ENCODE peak calls at places on chromosome 22, in nine cellular contexts. B is PC-3; H is tibial nerve; E is mucosa of descending colon; I is Peyer's patch; S is CD4-positive, alpha-beta T cell; W is Panc1; T is osteoblast; V is MM.1S. N is an unnamed sample. For H3K9me3, the result is how much of the 10 kb centered on the place peaks cover.

GRCh38 chr22:37192232-37192631 is 4.2 kb upstream of the C1QTNF6 start:
- DNase-seq in V (no peak), T (no peak), E (no peak), S (no peak), W (no peak), H (no peak), B (no peak), I (no peak), N (no peak)

GRCh38 chr22:35434061-35434750 is 34.3 kb downstream of the MCM5 start:
- DNase-seq in W (no peak), I (no peak), E (no peak), V (no peak), B (no peak), S (no peak), T (peak), H (no peak), N (peak)

GRCh38 chr22:23243006-23243573 is 62.8 kb downstream of the BCR start:
- DNase-seq in W (no peak), T (peak), E (no peak), H (no peak), S (peak), B (no peak), V (no peak), I (peak), N (peak)

GRCh38 chr22:19064354-19065054 is 57.7 kb downstream of the DGCR2 start:
- DNase-seq in B (no peak), T (peak), H (no peak), E (no peak), W (no peak), V (no peak), I (no peak), S (no peak), N (no peak)

GRCh38 chr22:39374191-39374590 is 24.4 kb downstream of the SYNGR1 start:
- DNase-seq in S (no peak), V (no peak), B (no peak), I (no peak), W (no peak), H (no peak), T (no peak), E (no peak), N (no peak)

GRCh38 chr22:31160328-31160978 is 471 bp downstream of the RNF185 start:
- DNase-seq in V (no peak), S (no peak), B (no peak), I (peak), H (peak), T (peak), E (no peak), W (no peak), N (peak)

GRCh38 chr22:38125731-38126344 is 15.4 kb upstream of the BAIAP2L2 start:
- DNase-seq in S (no peak), V (no peak), E (no peak), H (no peak), W (no peak), T (peak), I (no peak), B (no peak), N (no peak)

GRCh38 chr22:18032455-18033101 is 8.2 kb upstream of the MICAL3 start:
- DNase-seq in T (peak), V (no peak), W (peak), S (no peak), H (no peak), I (no peak), E (no peak), B (peak), N (peak)

GRCh38 chr22:22813126-22814075 is 74.2 kb upstream of the IGLL5 start:
- DNase-seq in T (no peak), V (no peak), E (no peak), B (no peak), W (no peak), I (no peak), H (no peak), S (no peak), N (no peak)

GRCh38 chr22:37442537-37442936 is 15.3 kb upstream of the ELFN2 start:
- DNase-seq in S (no peak), W (no peak), E (no peak), B (peak), I (no peak), V (no peak), H (no peak), T (no peak), N (peak)

GRCh38 chr22:27258773-27259172 is 542.8 kb downstream of the MN1 start:
- DNase-seq in B (no peak), H (no peak), S (no peak), W (no peak), I (no peak), E (no peak), V (no peak), T (no peak), N (peak)

GRCh38 chr22:45686842-45687241 is 15.2 kb downstream of the ATXN10 start:
- DNase-seq in B (no peak), H (no peak), I (no peak), S (no peak), V (no peak), T (no peak), E (no peak), W (no peak), N (no peak)

GRCh38 chr22:44202261-44202789 is 21.6 kb downstream of the PARVG start:
- DNase-seq in I (no peak), B (no peak), V (no peak), E (no peak), T (peak), W (no peak), H (no peak), S (no peak), N (no peak)

GRCh38 chr22:30582788-30583575 is 8.5 kb upstream of the GAL3ST1 start:
- DNase-seq in I (no peak), V (no peak), T (peak), W (no peak), H (no peak), B (no peak), E (no peak), S (no peak), N (no peak)

GRCh38 chr22:22546490-22546889 is 12.6 kb downstream of the PRAME start:
- DNase-seq in T (no peak), W (no peak), I (no peak), B (no peak), H (peak), S (no peak), E (no peak), V (no peak), N (no peak)

GRCh38 chr22:22507743-22508273 is 734 bp downstream of the ZNF280B start:
- DNase-seq in S (no peak), B (no peak), E (no peak), I (no peak), T (peak), V (no peak), H (no peak), W (no peak), N (peak)

GRCh38 chr22:45626198-45626651 is 45.4 kb upstream of the ATXN10 start:
- DNase-seq in I (no peak), V (no peak), S (no peak), W (no peak), B (peak), H (no peak), E (peak), T (no peak), N (no peak)

GRCh38 chr22:46433318-46433717 is 97.8 kb downstream of the TRMU start:
- DNase-seq in I (peak), V (no peak), T (no peak), B (no peak), S (no peak), H (no peak), E (peak), W (no peak), N (no peak)

GRCh38 chr22:20648306-20648903 is 125.5 kb upstream of the SERPIND1 start:
- DNase-seq in I (no peak), V (no peak), W (no peak), B (no peak), H (no peak), E (no peak), S (no peak), T (peak), N (no peak)

GRCh38 chr22:28243539-28243938 is 324.5 kb upstream of the PITPNB start:
- DNase-seq in I (no peak), V (no peak), B (no peak), S (no peak), E (no peak), H (no peak), T (no peak), W (no peak), N (no peak)

GRCh38 chr22:19003518-19003917 is 67.4 kb upstream of the PRODH start:
- DNase-seq in H (no peak), B (no peak), W (no peak), S (no peak), T (no peak), V (no peak), I (no peak), E (no peak), N (no peak)

GRCh38 chr22:43931771-43932170 is 8.2 kb downstream of the PNPLA3 start:
- DNase-seq in B (no peak), H (no peak), S (no peak), E (no peak), T (no peak), I (no peak), V (no peak), W (no peak), N (no peak)

GRCh38 chr22:42489000-42489399 is 30.6 kb downstream of the RRP7A start:
- DNase-seq in S (no peak), E (no peak), B (no peak), T (no peak), V (no peak), I (no peak), W (no peak), H (no peak), N (no peak)

GRCh38 chr22:39318507-39319283 is 728 bp downstream of the RPL3 start:
- DNase-seq in E (no peak), I (peak), B (no peak), S (peak), W (no peak), V (peak), T (no peak), H (peak), N (no peak)

GRCh38 chr22:31556627-31557203 is 60.4 kb downstream of the SFI1 start:
- DNase-seq in E (no peak), B (peak), T (no peak), I (no peak), S (no peak), W (no peak), V (peak), H (peak), N (peak)

GRCh38 chr22:48534395-48534958 is 1293.2 kb downstream of the BRD1 start:
- DNase-seq in W (no peak), H (no peak), E (no peak), T (no peak), V (no peak), B (no peak), I (no peak), S (no peak), N (no peak)
- H3K9me3 ChIP-seq in W (under half), H (under half), E (under half), T (under half), V (under half), B (under half), I (under half), S (under half), N (under half)

GRCh38 chr22:49370841-49371301 is 456.8 kb downstream of the BRD1 start:
- DNase-seq in W (no peak), E (peak), S (no peak), I (peak), B (no peak), T (peak), H (no peak), V (no peak), N (no peak)
- H3K9me3 ChIP-seq in W (under half), E (under half), S (under half), I (under half), B (under half), T (under half), H (under half), V (under half), N (under half)

GRCh38 chr22:49645257-49645656 is 182.4 kb downstream of the BRD1 start:
- DNase-seq in I (no peak), S (no peak), W (no peak), E (no peak), T (no peak), V (no peak), H (no peak), B (no peak), N (no peak)

GRCh38 chr22:49643466-49643865 is 184.2 kb downstream of the BRD1 start:
- DNase-seq in V (no peak), B (no peak), W (no peak), H (no peak), E (no peak), T (no peak), I (no peak), S (no peak), N (no peak)

GRCh38 chr22:49642741-49643140 is 184.9 kb downstream of the BRD1 start:
- DNase-seq in T (no peak), I (no peak), V (no peak), H (no peak), B (no peak), W (no peak), S (no peak), E (no peak), N (no peak)

GRCh38 chr22:49642331-49642730 is 185.3 kb downstream of the BRD1 start:
- DNase-seq in S (no peak), V (no peak), B (peak), W (no peak), I (no peak), E (no peak), H (no peak), T (no peak), N (no peak)

GRCh38 chr22:49643998-49644397 is 183.7 kb downstream of the BRD1 start:
- DNase-seq in S (no peak), B (no peak), W (no peak), V (no peak), I (no peak), E (no peak), H (no peak), T (no peak), N (no peak)
- H3K9me3 ChIP-seq in S (under half), B (under half), W (under half), V (under half), I (under half), E (under half), H (under half), T (under half), N (under half)

DNA sequence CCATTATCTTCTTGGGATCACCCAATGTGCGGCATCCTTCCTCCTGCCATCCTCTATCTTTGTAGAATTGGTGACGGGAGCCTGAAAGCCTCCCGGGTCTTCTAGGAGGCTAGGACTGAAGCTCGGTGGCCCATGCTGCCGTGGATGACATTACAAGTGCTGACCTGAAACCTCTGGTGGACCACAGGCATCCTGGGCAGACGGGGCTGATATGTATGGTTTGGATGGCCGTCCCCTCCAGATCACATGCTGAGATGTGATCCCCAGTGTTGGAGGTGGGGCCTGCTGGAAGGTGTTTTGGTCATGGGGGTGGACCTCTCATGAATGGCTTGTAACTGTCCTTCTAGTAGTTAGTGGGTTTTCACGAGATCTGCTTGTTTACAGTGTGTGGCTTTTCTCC is 1525.8 kb downstream of the BRD1 start:
- DNase-seq in H (no peak), T (no peak), I (no peak), B (no peak), W (no peak), S (no peak), E (no peak), V (no peak), N (no peak)
- H3K9me3 ChIP-seq in H (under half), T (under half), I (under half), B (under half), W (under half), S (under half), E (under half), V (under half), N (under half)

N was measured in Karpas-422.